ENCODE peak calls at places on chromosomes 6 and 20, in four cellular contexts. D, O, B and I are unnamed samples.

GRCh38 chr6:14711056-14711703 is 534.7 kb upstream of the JARID2 start:
- DNase-seq in D (peak), O (peak), B (peak), I (no peak)

GRCh38 chr6:93968126-93968525 is 548.8 kb upstream of the EPHA7 start:
- DNase-seq in D (no peak), O (no peak), B (no peak), I (no peak)

GRCh38 chr20:32411955-32412706 is 54.0 kb downstream of the ASXL1 start:
- DNase-seq in D (no peak), O (no peak), B (no peak), I (no peak)

GRCh38 chr6:49097116-49097515 is 365.9 kb downstream of the MMUT start:
- DNase-seq in D (no peak), O (no peak), B (no peak), I (no peak)

GRCh38 chr6:151425561-151425960 is 26.4 kb downstream of the RMND1 start:
- DNase-seq in D (no peak), O (no peak), B (no peak), I (no peak)

GRCh38 chr20:9202440-9203080 is 133.7 kb downstream of the PLCB4 start:
- DNase-seq in D (no peak), O (no peak), B (no peak), I (no peak)

GRCh38 chr6:51571168-51571567 is 516.2 kb downstream of the PKHD1 start:
- DNase-seq in D (no peak), O (no peak), B (no peak), I (no peak)

GRCh38 chr20:3105256-3106137 is 21.0 kb upstream of the AVP start:
- DNase-seq in D (no peak), O (no peak), B (no peak), I (no peak)

GRCh38 chr6:102853249-102853955 is 1459.9 kb downstream of the GRIK2 start:
- DNase-seq in D (no peak), O (no peak), B (no peak), I (no peak)

GRCh38 chr6:145540741-145541140 is 194.6 kb downstream of the EPM2A start:
- DNase-seq in D (no peak), O (no peak), B (no peak), I (no peak)

GRCh38 chr20:45469336-45470261 is at the start of gene WFDC2:
- DNase-seq in D (no peak), O (no peak), B (no peak), I (peak)

GRCh38 chr6:79833264-79833663 is 114.1 kb downstream of the ELOVL4 start:
- DNase-seq in D (no peak), O (no peak), B (no peak), I (no peak)

GRCh38 chr6:22680950-22681349 is 111.6 kb downstream of the HDGFL1 start:
- DNase-seq in D (no peak), O (no peak), B (no peak), I (no peak)

GRCh38 chr6:140078552-140079126 is 704.2 kb upstream of the CITED2 start:
- DNase-seq in D (no peak), O (no peak), B (no peak), I (no peak)

GRCh38 chr6:36599791-36600209 is 5.6 kb downstream of the SRSF3 start:
- DNase-seq in D (no peak), O (peak), B (no peak), I (no peak)

GRCh38 chr20:8662433-8662954 is 406.4 kb upstream of the PLCB4 start:
- DNase-seq in D (no peak), O (no peak), B (no peak), I (no peak)

GRCh38 chr20:22491188-22491500 is 93.2 kb downstream of the FOXA2 start:
- DNase-seq in D (no peak), O (no peak), B (no peak), I (no peak)

GRCh38 chr6:48826884-48827701 is 636.0 kb downstream of the MMUT start:
- DNase-seq in D (peak), O (no peak), B (no peak), I (no peak)

GRCh38 chr6:11412011-11412424 is 125.5 kb upstream of the TMEM170B start:
- DNase-seq in D (no peak), O (no peak), B (no peak), I (no peak)

GRCh38 chr6:51019785-51020184 is 201.1 kb downstream of the TFAP2B start:
- DNase-seq in D (no peak), O (no peak), B (no peak), I (no peak)

GRCh38 chr6:36780517-36781210 is 58.6 kb downstream of the CPNE5 start:
- DNase-seq in D (no peak), O (no peak), B (peak), I (no peak)

GRCh38 chr6:168895102-168895812 is 358.4 kb downstream of the THBS2 start:
- DNase-seq in D (peak), O (peak), B (peak), I (peak)

GRCh38 chr6:132961610-132962009 is 147.2 kb downstream of the RPS12 start:
- DNase-seq in D (no peak), O (no peak), B (peak), I (no peak)

GRCh38 chr20:6295477-6296256 is 172.8 kb upstream of the FERMT1 start:
- DNase-seq in D (no peak), O (no peak), B (no peak), I (no peak)

GRCh38 chr6:18820725-18821124 is 433.6 kb downstream of the RNF144B start:
- DNase-seq in D (no peak), O (no peak), B (no peak), I (peak)

GRCh38 chr6:13725570-13725969 is 13.9 kb upstream of the RANBP9 start:
- DNase-seq in D (no peak), O (no peak), B (no peak), I (no peak)

GRCh38 chr20:47389867-47390347 is 33.4 kb upstream of the ZMYND8 start:
- DNase-seq in D (peak), O (no peak), B (no peak), I (no peak)

GRCh38 chr6:33206864-33207568 is 1.3 kb upstream of the RING1 start:
- DNase-seq in D (no peak), O (no peak), B (no peak), I (no peak)

GRCh38 chr20:12860619-12861247 is 148.0 kb upstream of the SPTLC3 start:
- DNase-seq in D (no peak), O (no peak), B (no peak), I (no peak)

GRCh38 chr6:89024456-89024855 is 56.1 kb upstream of the PNRC1 start:
- DNase-seq in D (no peak), O (no peak), B (no peak), I (no peak)

GRCh38 chr6:89025633-89026032 is 54.9 kb upstream of the PNRC1 start:
- DNase-seq in D (no peak), O (no peak), B (no peak), I (no peak)

GRCh38 chr6:89022747-89023289 is 57.7 kb upstream of the PNRC1 start:
- DNase-seq in D (no peak), O (no peak), B (no peak), I (no peak)

GRCh38 chr6:89021629-89022028 is 58.2 kb upstream of the RNGTT start:
- DNase-seq in D (no peak), O (no peak), B (no peak), I (peak)

DNA sequence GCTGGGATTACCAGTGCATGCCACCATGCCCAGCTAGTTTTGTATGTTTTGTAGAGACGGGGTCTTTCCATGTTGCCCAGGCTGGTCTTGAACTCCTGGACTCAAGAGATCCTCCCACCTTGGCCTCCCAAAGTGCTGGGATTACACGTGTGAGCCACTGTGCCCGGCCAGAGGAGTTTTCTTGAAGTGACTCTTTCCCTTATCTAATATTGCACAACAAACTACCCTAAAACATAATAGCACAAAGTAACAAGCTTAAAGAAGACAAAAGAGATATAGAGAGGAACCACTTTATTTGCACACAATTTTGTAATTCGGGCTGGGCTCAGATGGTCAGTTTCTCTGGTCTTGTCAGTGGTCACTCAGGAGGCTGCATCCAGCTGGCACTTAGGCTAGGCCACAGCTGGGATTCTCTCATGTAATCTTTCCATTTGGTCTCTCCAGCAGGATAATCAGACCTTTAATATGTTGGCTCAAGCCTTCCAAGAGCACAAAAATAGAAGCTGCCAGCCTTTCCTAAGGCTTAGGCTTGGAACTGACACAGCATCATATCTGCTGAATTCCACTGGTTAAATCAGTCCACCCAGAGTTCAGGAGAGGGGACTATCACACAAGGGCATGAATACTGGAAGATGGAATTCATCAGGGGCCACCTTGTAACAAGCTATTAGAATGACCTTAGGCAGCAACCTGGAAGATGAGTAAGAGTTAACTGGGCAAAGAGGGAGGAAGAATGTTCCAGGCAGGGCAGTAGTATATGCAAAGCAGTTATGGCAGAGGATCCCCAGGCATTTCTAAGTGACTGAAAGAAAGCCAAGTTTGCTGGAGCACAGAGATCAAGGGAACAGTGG is 56.7 kb upstream of the PNRC1 start:
- DNase-seq in D (no peak), O (no peak), B (no peak), I (no peak)
- TF ChIP-seq PHF8 in D (no peak), O (no peak), B (no peak), I (no peak)

GRCh38 chr6:87905101-87905517 is 142.5 kb upstream of the SPACA1 start:
- DNase-seq in D (no peak), O (no peak), B (no peak), I (no peak)
- TF ChIP-seq PHF8 in D (no peak), O (no peak), B (no peak), I (no peak)

GRCh38 chr6:3746696-3747095 is 4.8 kb downstream of the PXDC1 start:
- DNase-seq in D (no peak), O (no peak), B (no peak), I (no peak)

GRCh38 chr6:3747100-3747737 is 4.3 kb downstream of the PXDC1 start:
- DNase-seq in D (no peak), O (no peak), B (no peak), I (no peak)

GRCh38 chr6:3744901-3745470 is 6.5 kb downstream of the PXDC1 start:
- DNase-seq in D (no peak), O (no peak), B (no peak), I (no peak)

GRCh38 chr6:3745566-3746118 is 5.9 kb downstream of the PXDC1 start:
- DNase-seq in D (no peak), O (no peak), B (no peak), I (no peak)

GRCh38 chr6:3746119-3746691 is 5.3 kb downstream of the PXDC1 start:
- DNase-seq in D (no peak), O (no peak), B (no peak), I (no peak)
- TF ChIP-seq PHF8 in D (no peak), O (no peak), B (no peak), I (no peak)

DNA sequence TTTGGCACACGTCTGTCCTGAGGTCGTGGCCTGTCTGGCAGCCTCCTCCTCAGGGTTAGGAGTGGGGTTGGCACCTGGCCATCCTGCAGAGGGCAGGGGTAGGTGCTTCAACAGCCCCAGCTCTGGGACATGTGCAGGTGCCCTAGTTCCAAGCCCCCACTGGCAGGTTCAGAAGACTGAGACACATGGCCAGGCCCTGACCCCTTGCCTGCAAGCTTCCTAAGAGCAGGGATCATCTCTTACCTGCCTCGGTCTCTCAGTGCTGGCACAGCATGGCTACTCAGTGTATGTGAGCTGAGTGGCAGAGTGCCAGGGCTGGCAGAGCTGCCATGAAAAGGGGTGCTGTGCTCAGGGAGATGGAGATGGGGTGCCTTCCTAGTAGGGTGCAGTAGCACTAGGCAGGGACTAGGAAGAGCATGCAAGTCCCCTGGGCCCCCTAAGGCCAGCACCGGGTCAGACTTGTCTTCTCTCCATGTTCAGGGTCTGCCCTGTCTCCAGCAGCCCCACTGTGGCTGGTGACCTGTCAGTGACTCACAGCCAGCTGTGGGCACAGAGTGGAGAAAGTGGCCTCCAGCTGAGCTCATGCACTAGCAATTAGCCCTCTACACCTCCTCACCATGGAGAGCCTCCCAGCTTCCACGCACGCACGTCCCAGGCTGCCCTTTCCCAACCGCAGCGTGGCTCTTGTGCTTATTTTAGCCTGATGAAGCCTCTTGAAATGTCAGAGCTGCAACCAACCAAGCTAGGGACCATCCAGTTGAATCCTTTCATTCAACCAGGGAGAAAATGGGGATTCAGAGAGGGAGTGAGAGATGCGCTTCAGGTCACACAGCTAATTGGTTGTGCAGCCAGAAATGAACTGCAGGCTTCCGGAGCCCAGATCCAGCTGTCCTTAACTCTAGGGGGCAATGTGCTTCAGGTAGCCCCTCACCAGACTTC is 116.6 kb downstream of the MRPL14 start:
- DNase-seq in D (peak), O (no peak), B (no peak), I (no peak)
- TF ChIP-seq PHF8 in D (no peak), O (no peak), B (no peak), I (no peak)

DNA sequence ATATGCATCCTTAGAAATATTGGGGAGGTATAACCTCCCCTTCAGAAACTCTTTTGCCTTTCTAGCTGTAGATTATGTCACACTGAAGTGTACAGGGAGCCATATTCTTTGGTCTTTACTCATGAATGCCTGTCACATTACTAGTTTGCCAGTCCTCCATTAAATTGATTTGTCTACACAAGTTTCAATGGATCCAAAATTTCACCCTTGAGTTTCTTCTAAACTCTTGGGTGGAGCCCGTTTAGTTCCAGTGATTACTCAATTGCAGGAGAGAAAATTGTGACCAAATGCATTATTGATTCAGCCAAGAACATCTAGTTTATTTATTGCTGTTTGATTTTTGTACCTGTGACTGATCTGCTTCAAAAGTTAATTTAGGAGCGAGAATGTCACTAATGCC is 60.4 kb upstream of the TFB1M start:
- DNase-seq in D (no peak), O (no peak), B (no peak), I (no peak)
- TF ChIP-seq PHF8 in D (no peak), O (no peak), B (no peak), I (no peak)